ENCODE peak calls at places on chromosomes 11 and 22, in four cellular contexts. Y is erythroblast, L is small intestine, M is HCEC 1CT. Z is an unnamed sample.

GRCh38 chr11:121520243-121521144 is 67.7 kb upstream of the SORL1-AS1 start:
- DNase-seq in M (peak; percentile 54), L (no peak), Y (no peak), Z (no peak)

GRCh38 chr11:66443602-66444001 is 5.0 kb upstream of the MRPL11 start:
- DNase-seq in M (peak; percentile 98), L (no peak), Y (no peak), Z (no peak)

GRCh38 chr11:2778630-2779498 is 79.1 kb upstream of the KCNQ1OT1 start:
- DNase-seq in L (peak; percentile 92), M (no peak), Y (peak; percentile 97), Z (peak; percentile 92)

GRCh38 chr11:58963551-58964075 is 24.3 kb downstream of the GLYATL1 start:
- DNase-seq in Y (no peak), M (peak; percentile 56), L (peak; percentile 7), Z (peak; percentile 75)

GRCh38 chr11:1766719-1767398 is 3.1 kb upstream of the CTSD start:
- DNase-seq in Y (no peak), M (no peak), L (no peak), Z (no peak)

GRCh38 chr22:48197189-48197690 is 1434.8 kb downstream of the TBC1D22A start:
- DNase-seq in Y (no peak), M (no peak), L (no peak), Z (no peak)

GRCh38 chr11:7575841-7576451 is 62.1 kb downstream of the PPFIBP2 start:
- DNase-seq in Y (no peak), L (peak; percentile 95), M (no peak), Z (peak; percentile 73)

GRCh38 chr11:10107522-10107921 is 186.5 kb downstream of the SBF2 start:
- DNase-seq in L (no peak), M (no peak), Y (no peak), Z (no peak)

GRCh38 chr22:30647536-30647935 is 12.0 kb downstream of the SLC35E4 start:
- DNase-seq in L (no peak), Y (no peak), M (no peak), Z (no peak)

GRCh38 chr11:45794169-45794568 is 10.8 kb upstream of the SLC35C1 start:
- DNase-seq in M (no peak), Y (no peak), L (no peak), Z (no peak)

GRCh38 chr11:3206128-3206921 is 12.3 kb downstream of the MRGPRG start:
- DNase-seq in Y (no peak), L (no peak), M (no peak), Z (no peak)

GRCh38 chr11:59243633-59244032 is 30.9 kb upstream of the MPEG1 start:
- DNase-seq in M (peak; percentile 66), Y (no peak), L (no peak), Z (no peak)

GRCh38 chr11:62925308-62925707 is 4.1 kb upstream of the CHRM1 start:
- DNase-seq in L (no peak), Y (no peak), M (no peak), Z (no peak)

GRCh38 chr11:117910941-117911630 is 18.1 kb downstream of the TMPRSS13 start:
- DNase-seq in Y (no peak), M (no peak), L (no peak), Z (no peak)

Z was measured in hepatocyte.